ENCODE peak calls at places on chromosomes 16 and 17, in ten cellular contexts. Q, L, D, W, R, E, Y, V, P and X are unnamed samples.
A peak's percentile ranks its signal among the peaks of the same experiment; 100 is the strongest.

GRCh38 chr16:47877166-47877565 is 278.6 kb downstream of the ABCC12 start:
- DNase-seq in P (no peak), W (no peak), R (no peak), V (no peak), Y (no peak), D (no peak), Q (no peak), L (no peak), E (no peak), X (no peak)

GRCh38 chr16:4052096-4052495 is 64.1 kb downstream of the ADCY9 start:
- DNase-seq in W (no peak), P (no peak), E (no peak), Q (no peak), V (no peak), R (no peak), D (no peak), L (no peak), Y (no peak), X (no peak)

GRCh38 chr16:12215302-12216105 is 239.0 kb downstream of the SNX29 start:
- DNase-seq in V (no peak), Y (no peak), L (no peak), R (no peak), E (no peak), D (no peak), Q (no peak), W (peak; percentile 71), P (peak; percentile 22), X (no peak)

GRCh38 chr17:80885922-80886582 is 105.6 kb upstream of the CHMP6 start:
- DNase-seq in Y (no peak), P (no peak), L (no peak), D (no peak), R (no peak), E (no peak), W (no peak), V (no peak), Q (no peak), X (no peak)

GRCh38 chr16:49625311-49626035 is 230.4 kb downstream of the ZNF423 start:
- DNase-seq in Y (no peak), V (no peak), R (no peak), D (no peak), P (no peak), Q (no peak), W (no peak), L (no peak), E (no peak), X (no peak)

GRCh38 chr16:72967941-72968340 is 80.0 kb downstream of the ZFHX3 start:
- DNase-seq in E (no peak), R (no peak), Y (no peak), L (no peak), Q (no peak), W (no peak), V (no peak), D (no peak), P (no peak), X (no peak)

GRCh38 chr17:66348605-66349165 is 46.3 kb downstream of the PRKCA start:
- DNase-seq in Y (peak; percentile 77), R (no peak), E (no peak), L (peak; percentile 73), P (peak; percentile 7), V (peak; percentile 92), W (no peak), D (peak; percentile 81), Q (no peak), X (no peak)

GRCh38 chr17:9360610-9361571 is 214.7 kb downstream of the STX8 start:
- DNase-seq in W (no peak), R (no peak), P (no peak), D (peak; percentile 91), Y (peak; percentile 89), V (peak; percentile 5), E (no peak), L (peak; percentile 83), Q (no peak), X (no peak)

GRCh38 chr16:22948603-22949368 is 134.8 kb downstream of the HS3ST2 start:
- DNase-seq in E (peak; percentile 70), R (peak; percentile 62), Q (peak; percentile 6), V (peak; percentile 68), D (peak; percentile 59), L (peak; percentile 80), Y (peak; percentile 76), P (peak; percentile 62), W (peak; percentile 81), X (peak; percentile 26)

GRCh38 chr16:30758988-30759461 is 2.8 kb downstream of the CFAP119 start:
- DNase-seq in V (no peak), W (no peak), Y (no peak), Q (no peak), P (no peak), E (no peak), R (no peak), D (no peak), L (no peak), X (no peak)

GRCh38 chr16:19396555-19397011 is 21.1 kb upstream of the TMC5 start:
- DNase-seq in E (no peak), Y (no peak), P (peak; percentile 80), Q (no peak), V (peak; percentile 41), D (no peak), W (no peak), R (no peak), L (peak; percentile 85), X (no peak)

GRCh38 chr16:67393111-67393789 is at the start of gene TPPP3:
- DNase-seq in E (no peak), V (no peak), W (peak; percentile 87), P (peak; percentile 83), Q (no peak), D (peak; percentile 78), L (peak; percentile 73), Y (peak; percentile 73), R (peak; percentile 10), X (no peak)

GRCh38 chr17:67575325-67575724 is 142.4 kb upstream of the NOL11 start:
- DNase-seq in D (no peak), V (no peak), W (no peak), P (no peak), L (no peak), E (peak; percentile 51), R (peak; percentile 93), Q (no peak), Y (no peak), X (no peak)
- TF ChIP-seq CTCF in D (no peak), V (no peak), W (no peak), P (no peak), L (no peak), E (peak; percentile 54), R (peak; percentile 59), Q (no peak), Y (no peak), X (no peak)

GRCh38 chr17:1907216-1907631 is 77.4 kb downstream of the RPA1 start:
- DNase-seq in E (no peak), Q (no peak), L (no peak), D (no peak), R (no peak), V (no peak), Y (no peak), W (peak; percentile 35), P (no peak), X (no peak)

GRCh38 chr17:1906622-1907021 is 76.8 kb downstream of the RPA1 start:
- DNase-seq in W (peak; percentile 90), Y (no peak), P (no peak), R (no peak), D (no peak), Q (no peak), V (no peak), E (no peak), L (no peak), X (no peak)

GRCh38 chr17:1909985-1910384 is 80.2 kb downstream of the RPA1 start:
- DNase-seq in W (peak; percentile 55), V (no peak), Y (no peak), Q (no peak), E (no peak), P (no peak), L (no peak), R (no peak), D (no peak), X (no peak)

GRCh38 chr17:1907818-1908698 is 78.3 kb downstream of the RPA1 start:
- DNase-seq in E (no peak), Q (no peak), W (peak; percentile 92), V (peak; percentile 19), R (peak; percentile 29), L (no peak), Y (peak; percentile 48), P (no peak), D (peak; percentile 34), X (no peak)

DNA sequence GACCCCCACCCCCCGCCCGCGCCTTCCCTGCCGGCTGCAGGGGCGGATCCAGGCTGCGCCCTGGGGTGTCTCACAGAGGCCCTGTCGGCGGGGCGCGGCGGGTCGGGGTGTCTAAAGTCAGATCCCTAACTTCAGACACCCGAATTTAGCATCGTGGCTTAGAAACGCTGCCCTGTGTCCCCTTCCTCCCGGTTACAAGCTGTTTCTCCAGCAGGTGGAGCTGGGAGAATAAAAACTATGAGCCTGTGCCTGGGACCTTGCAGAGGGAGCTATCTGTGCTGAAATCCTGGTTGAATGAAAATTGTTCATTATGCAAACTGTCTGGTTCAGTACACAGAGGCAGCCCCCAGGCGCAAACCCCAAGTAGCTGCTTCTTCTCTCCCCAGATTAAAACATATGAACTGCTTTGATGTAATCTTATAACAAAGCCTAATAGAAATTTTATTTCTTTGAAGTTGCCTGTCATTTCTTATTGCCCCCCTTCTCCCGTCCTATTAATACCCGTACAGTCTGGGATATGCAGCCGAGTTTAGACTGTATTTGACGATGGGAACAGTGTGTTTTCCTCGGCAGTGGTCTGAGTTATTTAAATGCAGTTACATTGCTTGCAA is 79.0 kb downstream of the RPA1 start:
- DNase-seq in Y (peak; percentile 83), E (peak; percentile 69), D (peak; percentile 85), W (peak; percentile 87), P (peak; percentile 70), R (peak; percentile 66), V (peak; percentile 78), L (peak; percentile 81), Q (no peak), X (no peak)
- TF ChIP-seq CTCF in Y (peak; percentile 80), E (peak; percentile 57), D (peak; percentile 77), W (peak; percentile 76), P (peak; percentile 83), R (peak; percentile 38), V (peak; percentile 85), L (peak; percentile 95), Q (peak; percentile 41), X (no peak)

DNA sequence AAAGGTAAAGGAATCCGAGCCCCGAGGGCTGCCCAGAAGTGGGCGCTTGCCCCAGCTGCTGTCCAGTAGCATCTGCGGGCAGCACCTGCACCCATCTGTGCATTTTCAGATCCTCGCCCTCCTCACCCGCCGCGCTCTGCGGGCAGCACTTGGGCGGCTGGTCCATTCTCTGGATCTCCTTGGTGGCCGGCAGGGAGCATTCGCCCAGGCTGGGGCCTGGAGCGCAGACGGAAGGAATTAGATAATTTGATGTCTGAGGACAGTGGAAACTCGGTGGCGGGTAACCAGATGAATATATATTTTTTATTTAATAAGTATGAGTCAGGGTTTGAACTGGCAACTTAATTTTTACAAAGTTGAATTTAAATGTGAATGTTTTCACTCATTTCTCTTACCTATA is 88.5 kb downstream of the NPIPB11 start:
- DNase-seq in W (no peak), L (peak; percentile 26), V (no peak), P (no peak), R (no peak), E (no peak), Q (no peak), D (no peak), Y (no peak), X (no peak)
- TF ChIP-seq CTCF in W (peak; percentile 49), L (peak; percentile 52), V (no peak), P (no peak), R (no peak), E (no peak), Q (no peak), D (peak; percentile 18), Y (peak; percentile 14), X (no peak)

DNA sequence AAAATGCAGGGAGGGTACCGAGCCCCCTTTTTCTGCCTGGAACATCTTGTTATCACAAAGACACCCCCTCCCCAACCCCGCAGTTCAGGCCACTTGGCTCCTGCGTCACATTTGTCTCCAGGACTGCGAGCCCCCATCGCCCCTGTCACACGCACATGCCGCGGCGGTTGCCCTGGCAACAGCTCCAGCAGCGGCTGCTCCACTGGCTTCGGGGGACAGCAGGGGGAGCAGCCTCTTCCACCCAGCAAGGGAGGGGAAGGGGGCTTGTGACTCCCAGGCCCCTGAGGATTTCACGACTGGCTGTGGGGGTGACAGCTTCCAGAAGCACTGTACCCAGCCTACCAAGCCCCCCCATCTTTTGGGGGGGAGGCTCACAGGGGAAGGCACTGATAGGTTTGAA is 2.6 kb downstream of the BAIAP3 start:
- DNase-seq in W (peak; percentile 83), D (no peak), R (no peak), P (no peak), V (no peak), E (no peak), L (no peak), Y (no peak), Q (no peak), X (no peak)
- TF ChIP-seq CTCF in W (peak; percentile 31), D (no peak), R (no peak), P (no peak), V (no peak), E (no peak), L (no peak), Y (no peak), Q (no peak), X (no peak)